ENCODE peak calls at places on chromosomes 3 and 15, in eight cellular contexts. One of them, this sample, is unnamed.

GRCh38 chr15:70636540-70637165 is 126.7 kb downstream of the UACA start:
- DNase-seq in progenitor cell of endocrine pancreas: no peak
- DNase-seq in DMS79: no peak
- DNase-seq in kidney: no peak
- DNase-seq in CD4-positive, alpha-beta T cell: no peak
- DNase-seq in skeletal muscle cell: no peak
- DNase-seq in Caco-2: peak; percentile 56
- DNase-seq in endothelial cell: peak; percentile 37
- DNase-seq in this sample: no peak

GRCh38 chr3:140635276-140635675 is 42.6 kb upstream of the TRIM42 start:
- DNase-seq in progenitor cell of endocrine pancreas: no peak
- DNase-seq in DMS79: no peak
- DNase-seq in kidney: no peak
- DNase-seq in CD4-positive, alpha-beta T cell: no peak
- DNase-seq in skeletal muscle cell: no peak
- DNase-seq in Caco-2: no peak
- DNase-seq in endothelial cell: no peak
- DNase-seq in this sample: no peak

GRCh38 chr3:64048631-64049061 is 25.4 kb upstream of the PSMD6 start:
- DNase-seq in progenitor cell of endocrine pancreas: no peak
- DNase-seq in DMS79: no peak
- DNase-seq in kidney: no peak
- DNase-seq in CD4-positive, alpha-beta T cell: no peak
- DNase-seq in skeletal muscle cell: no peak
- DNase-seq in Caco-2: no peak
- DNase-seq in endothelial cell: no peak
- DNase-seq in this sample: no peak

GRCh38 chr3:61663728-61664492 is 102.5 kb downstream of the PTPRG start:
- DNase-seq in progenitor cell of endocrine pancreas: no peak
- DNase-seq in DMS79: no peak
- DNase-seq in kidney: no peak
- DNase-seq in CD4-positive, alpha-beta T cell: no peak
- DNase-seq in skeletal muscle cell: peak; percentile 92
- DNase-seq in Caco-2: peak; percentile 8
- DNase-seq in endothelial cell: no peak
- DNase-seq in this sample: no peak

GRCh38 chr3:127772273-127772672 is 50.0 kb downstream of the MGLL start:
- DNase-seq in progenitor cell of endocrine pancreas: no peak
- DNase-seq in DMS79: no peak
- DNase-seq in kidney: no peak
- DNase-seq in CD4-positive, alpha-beta T cell: no peak
- DNase-seq in skeletal muscle cell: no peak
- DNase-seq in Caco-2: no peak
- DNase-seq in endothelial cell: no peak
- DNase-seq in this sample: no peak

GRCh38 chr15:48989175-48989574 is 25.5 kb upstream of the SHC4 start:
- DNase-seq in progenitor cell of endocrine pancreas: no peak
- DNase-seq in DMS79: no peak
- DNase-seq in kidney: no peak
- DNase-seq in CD4-positive, alpha-beta T cell: no peak
- DNase-seq in skeletal muscle cell: no peak
- DNase-seq in Caco-2: no peak
- DNase-seq in endothelial cell: no peak
- DNase-seq in this sample: no peak

GRCh38 chr15:101614001-101614585 is 38.1 kb downstream of the TM2D3 start:
- DNase-seq in progenitor cell of endocrine pancreas: no peak
- DNase-seq in DMS79: peak; percentile 36
- DNase-seq in kidney: peak; percentile 74
- DNase-seq in CD4-positive, alpha-beta T cell: no peak
- DNase-seq in skeletal muscle cell: no peak
- DNase-seq in Caco-2: no peak
- DNase-seq in endothelial cell: no peak
- DNase-seq in this sample: no peak

GRCh38 chr15:92056875-92057274 is 203.4 kb downstream of the SLCO3A1 start:
- DNase-seq in progenitor cell of endocrine pancreas: no peak
- DNase-seq in DMS79: no peak
- DNase-seq in kidney: no peak
- DNase-seq in CD4-positive, alpha-beta T cell: no peak
- DNase-seq in skeletal muscle cell: no peak
- DNase-seq in Caco-2: no peak
- DNase-seq in endothelial cell: no peak
- DNase-seq in this sample: no peak

GRCh38 chr15:22263738-22264137 is 183.4 kb downstream of the OR4M2 start:
- DNase-seq in progenitor cell of endocrine pancreas: no peak
- DNase-seq in DMS79: no peak
- DNase-seq in kidney: no peak
- DNase-seq in CD4-positive, alpha-beta T cell: no peak
- DNase-seq in skeletal muscle cell: no peak
- DNase-seq in Caco-2: no peak
- DNase-seq in endothelial cell: no peak
- DNase-seq in this sample: no peak

GRCh38 chr3:65126527-65127440 is 439.0 kb upstream of the ADAMTS9 start:
- DNase-seq in progenitor cell of endocrine pancreas: no peak
- DNase-seq in DMS79: no peak
- DNase-seq in kidney: no peak
- DNase-seq in CD4-positive, alpha-beta T cell: no peak
- DNase-seq in skeletal muscle cell: peak; percentile 40
- DNase-seq in Caco-2: peak; percentile 15
- DNase-seq in endothelial cell: no peak
- DNase-seq in this sample: no peak